ENCODE peak calls at places on chromosomes 2 and 18, in ten cellular contexts. One of them, this sample, is unnamed.

GRCh38 chr2:232901711-232902578 is 31.9 kb downstream of the SNORC start:
- DNase-seq in EL: peak; percentile 94
- DNase-seq in lower leg skin: peak; percentile 83
- DNase-seq in stimulated activated CD4-positive, alpha-beta T cell treated with anti-CD3 and anti-CD28 coated beads, Interleukin-15, amount 100 ng/mL, for 48 hours: peak; percentile 47
- DNase-seq in stimulated activated naive CD8-positive, alpha-beta T cell treated with anti-CD3 and anti-CD28 coated beads, Interleukin-15, amount 100 ng/mL, for 72 hours: no peak
- DNase-seq in RPMI7951: peak; percentile 98
- DNase-seq in NCI-H226: peak; percentile 64
- DNase-seq in GM10248: no peak
- DNase-seq in NCI-H1436: no peak
- DNase-seq in astrocyte of the spinal cord: peak; percentile 91
- DNase-seq in this sample: peak; percentile 91

GRCh38 chr2:101697124-101697793 is at the start of gene MAP4K4:
- DNase-seq in EL: peak; percentile 84
- DNase-seq in lower leg skin: peak; percentile 97
- DNase-seq in stimulated activated CD4-positive, alpha-beta T cell treated with anti-CD3 and anti-CD28 coated beads, Interleukin-15, amount 100 ng/mL, for 48 hours: no peak
- DNase-seq in stimulated activated naive CD8-positive, alpha-beta T cell treated with anti-CD3 and anti-CD28 coated beads, Interleukin-15, amount 100 ng/mL, for 72 hours: peak; percentile 55
- DNase-seq in RPMI7951: peak; percentile 91
- DNase-seq in NCI-H226: peak; percentile 78
- DNase-seq in GM10248: peak; percentile 50
- DNase-seq in NCI-H1436: peak; percentile 72
- DNase-seq in astrocyte of the spinal cord: peak; percentile 87
- DNase-seq in this sample: peak; percentile 84

GRCh38 chr18:68314403-68314802 is 400.5 kb downstream of the TMX3 start:
- DNase-seq in EL: peak; percentile 68
- DNase-seq in lower leg skin: no peak
- DNase-seq in stimulated activated CD4-positive, alpha-beta T cell treated with anti-CD3 and anti-CD28 coated beads, Interleukin-15, amount 100 ng/mL, for 48 hours: no peak
- DNase-seq in stimulated activated naive CD8-positive, alpha-beta T cell treated with anti-CD3 and anti-CD28 coated beads, Interleukin-15, amount 100 ng/mL, for 72 hours: no peak
- DNase-seq in RPMI7951: peak; percentile 54
- DNase-seq in NCI-H226: no peak
- DNase-seq in GM10248: no peak
- DNase-seq in NCI-H1436: no peak
- DNase-seq in astrocyte of the spinal cord: peak; percentile 20
- DNase-seq in this sample: peak; percentile 12

GRCh38 chr2:75552222-75552621 is 8.5 kb downstream of the EVA1A start:
- DNase-seq in EL: no peak
- DNase-seq in lower leg skin: no peak
- DNase-seq in stimulated activated CD4-positive, alpha-beta T cell treated with anti-CD3 and anti-CD28 coated beads, Interleukin-15, amount 100 ng/mL, for 48 hours: no peak
- DNase-seq in stimulated activated naive CD8-positive, alpha-beta T cell treated with anti-CD3 and anti-CD28 coated beads, Interleukin-15, amount 100 ng/mL, for 72 hours: no peak
- DNase-seq in RPMI7951: no peak
- DNase-seq in NCI-H226: no peak
- DNase-seq in GM10248: no peak
- DNase-seq in NCI-H1436: no peak
- DNase-seq in astrocyte of the spinal cord: no peak
- DNase-seq in this sample: no peak

GRCh38 chr2:143575340-143575739 is 446.1 kb downstream of the ARHGAP15 start:
- DNase-seq in EL: peak; percentile 14
- DNase-seq in lower leg skin: no peak
- DNase-seq in stimulated activated CD4-positive, alpha-beta T cell treated with anti-CD3 and anti-CD28 coated beads, Interleukin-15, amount 100 ng/mL, for 48 hours: no peak
- DNase-seq in stimulated activated naive CD8-positive, alpha-beta T cell treated with anti-CD3 and anti-CD28 coated beads, Interleukin-15, amount 100 ng/mL, for 72 hours: no peak
- DNase-seq in RPMI7951: peak; percentile 11
- DNase-seq in NCI-H226: no peak
- DNase-seq in GM10248: no peak
- DNase-seq in NCI-H1436: no peak
- DNase-seq in astrocyte of the spinal cord: no peak
- DNase-seq in this sample: peak; percentile 11

GRCh38 chr2:170073288-170073687 is 104.7 kb upstream of the MYO3B start:
- DNase-seq in EL: peak; percentile 17
- DNase-seq in lower leg skin: no peak
- DNase-seq in stimulated activated CD4-positive, alpha-beta T cell treated with anti-CD3 and anti-CD28 coated beads, Interleukin-15, amount 100 ng/mL, for 48 hours: no peak
- DNase-seq in stimulated activated naive CD8-positive, alpha-beta T cell treated with anti-CD3 and anti-CD28 coated beads, Interleukin-15, amount 100 ng/mL, for 72 hours: no peak
- DNase-seq in RPMI7951: peak; percentile 44
- DNase-seq in NCI-H226: peak; percentile 72
- DNase-seq in GM10248: no peak
- DNase-seq in NCI-H1436: no peak
- DNase-seq in astrocyte of the spinal cord: peak; percentile 76
- DNase-seq in this sample: peak; percentile 94

GRCh38 chr2:10863837-10864236 is 47.9 kb upstream of the KCNF1 start:
- DNase-seq in EL: no peak
- DNase-seq in lower leg skin: no peak
- DNase-seq in stimulated activated CD4-positive, alpha-beta T cell treated with anti-CD3 and anti-CD28 coated beads, Interleukin-15, amount 100 ng/mL, for 48 hours: no peak
- DNase-seq in stimulated activated naive CD8-positive, alpha-beta T cell treated with anti-CD3 and anti-CD28 coated beads, Interleukin-15, amount 100 ng/mL, for 72 hours: no peak
- DNase-seq in RPMI7951: peak; percentile 25
- DNase-seq in NCI-H226: no peak
- DNase-seq in GM10248: peak; percentile 57
- DNase-seq in NCI-H1436: no peak
- DNase-seq in astrocyte of the spinal cord: no peak
- DNase-seq in this sample: no peak

GRCh38 chr2:132559921-132560320 is 110.1 kb downstream of the LYPD1 start:
- DNase-seq in EL: no peak
- DNase-seq in lower leg skin: no peak
- DNase-seq in stimulated activated CD4-positive, alpha-beta T cell treated with anti-CD3 and anti-CD28 coated beads, Interleukin-15, amount 100 ng/mL, for 48 hours: no peak
- DNase-seq in stimulated activated naive CD8-positive, alpha-beta T cell treated with anti-CD3 and anti-CD28 coated beads, Interleukin-15, amount 100 ng/mL, for 72 hours: no peak
- DNase-seq in RPMI7951: no peak
- DNase-seq in NCI-H226: no peak
- DNase-seq in GM10248: no peak
- DNase-seq in NCI-H1436: no peak
- DNase-seq in astrocyte of the spinal cord: no peak
- DNase-seq in this sample: no peak

GRCh38 chr2:133717497-133717896 is 149.2 kb upstream of the NCKAP5 start:
- DNase-seq in EL: peak; percentile 74
- DNase-seq in lower leg skin: no peak
- DNase-seq in stimulated activated CD4-positive, alpha-beta T cell treated with anti-CD3 and anti-CD28 coated beads, Interleukin-15, amount 100 ng/mL, for 48 hours: no peak
- DNase-seq in stimulated activated naive CD8-positive, alpha-beta T cell treated with anti-CD3 and anti-CD28 coated beads, Interleukin-15, amount 100 ng/mL, for 72 hours: no peak
- DNase-seq in RPMI7951: peak; percentile 61
- DNase-seq in NCI-H226: no peak
- DNase-seq in GM10248: no peak
- DNase-seq in NCI-H1436: no peak
- DNase-seq in astrocyte of the spinal cord: peak; percentile 19
- DNase-seq in this sample: peak; percentile 42

GRCh38 chr2:203670939-203671338 is 35.5 kb upstream of the CD28 start:
- DNase-seq in EL: no peak
- DNase-seq in lower leg skin: no peak
- DNase-seq in stimulated activated CD4-positive, alpha-beta T cell treated with anti-CD3 and anti-CD28 coated beads, Interleukin-15, amount 100 ng/mL, for 48 hours: no peak
- DNase-seq in stimulated activated naive CD8-positive, alpha-beta T cell treated with anti-CD3 and anti-CD28 coated beads, Interleukin-15, amount 100 ng/mL, for 72 hours: no peak
- DNase-seq in RPMI7951: no peak
- DNase-seq in NCI-H226: no peak
- DNase-seq in GM10248: no peak
- DNase-seq in NCI-H1436: no peak
- DNase-seq in astrocyte of the spinal cord: no peak
- DNase-seq in this sample: peak; percentile 83

GRCh38 chr2:43184339-43184895 is 42.0 kb downstream of the ZFP36L2 start:
- DNase-seq in EL: peak; percentile 43
- DNase-seq in lower leg skin: no peak
- DNase-seq in stimulated activated CD4-positive, alpha-beta T cell treated with anti-CD3 and anti-CD28 coated beads, Interleukin-15, amount 100 ng/mL, for 48 hours: peak; percentile 59
- DNase-seq in stimulated activated naive CD8-positive, alpha-beta T cell treated with anti-CD3 and anti-CD28 coated beads, Interleukin-15, amount 100 ng/mL, for 72 hours: no peak
- DNase-seq in RPMI7951: peak; percentile 62
- DNase-seq in NCI-H226: peak; percentile 24
- DNase-seq in GM10248: no peak
- DNase-seq in NCI-H1436: no peak
- DNase-seq in astrocyte of the spinal cord: peak; percentile 72
- DNase-seq in this sample: peak; percentile 88

GRCh38 chr18:65788373-65788772 is 37.6 kb downstream of the CDH7 start:
- DNase-seq in EL: no peak
- DNase-seq in lower leg skin: no peak
- DNase-seq in stimulated activated CD4-positive, alpha-beta T cell treated with anti-CD3 and anti-CD28 coated beads, Interleukin-15, amount 100 ng/mL, for 48 hours: no peak
- DNase-seq in stimulated activated naive CD8-positive, alpha-beta T cell treated with anti-CD3 and anti-CD28 coated beads, Interleukin-15, amount 100 ng/mL, for 72 hours: no peak
- DNase-seq in RPMI7951: no peak
- DNase-seq in NCI-H226: no peak
- DNase-seq in GM10248: no peak
- DNase-seq in NCI-H1436: peak; percentile 3
- DNase-seq in astrocyte of the spinal cord: no peak
- DNase-seq in this sample: no peak

GRCh38 chr18:62448426-62448825 is 74.4 kb upstream of the ZCCHC2 start:
- DNase-seq in EL: no peak
- DNase-seq in lower leg skin: no peak
- DNase-seq in stimulated activated CD4-positive, alpha-beta T cell treated with anti-CD3 and anti-CD28 coated beads, Interleukin-15, amount 100 ng/mL, for 48 hours: no peak
- DNase-seq in stimulated activated naive CD8-positive, alpha-beta T cell treated with anti-CD3 and anti-CD28 coated beads, Interleukin-15, amount 100 ng/mL, for 72 hours: no peak
- DNase-seq in RPMI7951: no peak
- DNase-seq in NCI-H226: no peak
- DNase-seq in GM10248: no peak
- DNase-seq in NCI-H1436: no peak
- DNase-seq in astrocyte of the spinal cord: no peak
- DNase-seq in this sample: no peak

GRCh38 chr18:3424280-3424890 is 25.6 kb upstream of the TGIF1 start:
- DNase-seq in EL: no peak
- DNase-seq in lower leg skin: no peak
- DNase-seq in stimulated activated CD4-positive, alpha-beta T cell treated with anti-CD3 and anti-CD28 coated beads, Interleukin-15, amount 100 ng/mL, for 48 hours: no peak
- DNase-seq in stimulated activated naive CD8-positive, alpha-beta T cell treated with anti-CD3 and anti-CD28 coated beads, Interleukin-15, amount 100 ng/mL, for 72 hours: no peak
- DNase-seq in RPMI7951: no peak
- DNase-seq in NCI-H226: peak; percentile 63
- DNase-seq in GM10248: no peak
- DNase-seq in NCI-H1436: no peak
- DNase-seq in astrocyte of the spinal cord: no peak
- DNase-seq in this sample: peak; percentile 42

GRCh38 chr2:165369131-165369935 is 100.2 kb upstream of the CSRNP3 start:
- DNase-seq in EL: no peak
- DNase-seq in lower leg skin: no peak
- DNase-seq in stimulated activated CD4-positive, alpha-beta T cell treated with anti-CD3 and anti-CD28 coated beads, Interleukin-15, amount 100 ng/mL, for 48 hours: no peak
- DNase-seq in stimulated activated naive CD8-positive, alpha-beta T cell treated with anti-CD3 and anti-CD28 coated beads, Interleukin-15, amount 100 ng/mL, for 72 hours: no peak
- DNase-seq in RPMI7951: no peak
- DNase-seq in NCI-H226: no peak
- DNase-seq in GM10248: no peak
- DNase-seq in NCI-H1436: peak; percentile 55
- DNase-seq in astrocyte of the spinal cord: no peak
- DNase-seq in this sample: no peak

GRCh38 chr2:111701266-111701665 is 182.7 kb downstream of the ANAPC1 start:
- DNase-seq in EL: no peak
- DNase-seq in lower leg skin: peak; percentile 39
- DNase-seq in stimulated activated CD4-positive, alpha-beta T cell treated with anti-CD3 and anti-CD28 coated beads, Interleukin-15, amount 100 ng/mL, for 48 hours: no peak
- DNase-seq in stimulated activated naive CD8-positive, alpha-beta T cell treated with anti-CD3 and anti-CD28 coated beads, Interleukin-15, amount 100 ng/mL, for 72 hours: no peak
- DNase-seq in RPMI7951: peak; percentile 32
- DNase-seq in NCI-H226: no peak
- DNase-seq in GM10248: no peak
- DNase-seq in NCI-H1436: no peak
- DNase-seq in astrocyte of the spinal cord: no peak
- DNase-seq in this sample: peak; percentile 33

GRCh38 chr2:82001614-82002013 is 1697.1 kb upstream of the LRRTM1 start:
- DNase-seq in EL: no peak
- DNase-seq in lower leg skin: no peak
- DNase-seq in stimulated activated CD4-positive, alpha-beta T cell treated with anti-CD3 and anti-CD28 coated beads, Interleukin-15, amount 100 ng/mL, for 48 hours: no peak
- DNase-seq in stimulated activated naive CD8-positive, alpha-beta T cell treated with anti-CD3 and anti-CD28 coated beads, Interleukin-15, amount 100 ng/mL, for 72 hours: no peak
- DNase-seq in RPMI7951: no peak
- DNase-seq in NCI-H226: no peak
- DNase-seq in GM10248: no peak
- DNase-seq in NCI-H1436: no peak
- DNase-seq in astrocyte of the spinal cord: no peak
- DNase-seq in this sample: no peak

GRCh38 chr2:75503048-75503607 is 57.6 kb downstream of the EVA1A start:
- DNase-seq in EL: peak; percentile 94
- DNase-seq in lower leg skin: no peak
- DNase-seq in stimulated activated CD4-positive, alpha-beta T cell treated with anti-CD3 and anti-CD28 coated beads, Interleukin-15, amount 100 ng/mL, for 48 hours: no peak
- DNase-seq in stimulated activated naive CD8-positive, alpha-beta T cell treated with anti-CD3 and anti-CD28 coated beads, Interleukin-15, amount 100 ng/mL, for 72 hours: no peak
- DNase-seq in RPMI7951: peak; percentile 95
- DNase-seq in NCI-H226: peak; percentile 87
- DNase-seq in GM10248: no peak
- DNase-seq in NCI-H1436: no peak
- DNase-seq in astrocyte of the spinal cord: peak; percentile 85
- DNase-seq in this sample: peak; percentile 88

GRCh38 chr2:95399061-95399460 is 3.4 kb upstream of the FAHD2A start:
- DNase-seq in EL: no peak
- DNase-seq in lower leg skin: no peak
- DNase-seq in stimulated activated CD4-positive, alpha-beta T cell treated with anti-CD3 and anti-CD28 coated beads, Interleukin-15, amount 100 ng/mL, for 48 hours: no peak
- DNase-seq in stimulated activated naive CD8-positive, alpha-beta T cell treated with anti-CD3 and anti-CD28 coated beads, Interleukin-15, amount 100 ng/mL, for 72 hours: no peak
- DNase-seq in RPMI7951: no peak
- DNase-seq in NCI-H226: no peak
- DNase-seq in GM10248: no peak
- DNase-seq in NCI-H1436: no peak
- DNase-seq in astrocyte of the spinal cord: no peak
- DNase-seq in this sample: no peak

GRCh38 chr2:84257871-84258270 is 201.2 kb downstream of the SUCLG1 start:
- DNase-seq in EL: no peak
- DNase-seq in lower leg skin: no peak
- DNase-seq in stimulated activated CD4-positive, alpha-beta T cell treated with anti-CD3 and anti-CD28 coated beads, Interleukin-15, amount 100 ng/mL, for 48 hours: no peak
- DNase-seq in stimulated activated naive CD8-positive, alpha-beta T cell treated with anti-CD3 and anti-CD28 coated beads, Interleukin-15, amount 100 ng/mL, for 72 hours: no peak
- DNase-seq in RPMI7951: no peak
- DNase-seq in NCI-H226: peak; percentile 11
- DNase-seq in GM10248: no peak
- DNase-seq in NCI-H1436: no peak
- DNase-seq in astrocyte of the spinal cord: no peak
- DNase-seq in this sample: no peak

GRCh38 chr18:60826346-60826745 is 453.8 kb upstream of the MC4R start:
- DNase-seq in EL: no peak
- DNase-seq in lower leg skin: no peak
- DNase-seq in stimulated activated CD4-positive, alpha-beta T cell treated with anti-CD3 and anti-CD28 coated beads, Interleukin-15, amount 100 ng/mL, for 48 hours: no peak
- DNase-seq in stimulated activated naive CD8-positive, alpha-beta T cell treated with anti-CD3 and anti-CD28 coated beads, Interleukin-15, amount 100 ng/mL, for 72 hours: no peak
- DNase-seq in RPMI7951: no peak
- DNase-seq in NCI-H226: no peak
- DNase-seq in GM10248: no peak
- DNase-seq in NCI-H1436: no peak
- DNase-seq in astrocyte of the spinal cord: no peak
- DNase-seq in this sample: no peak

GRCh38 chr2:70703900-70704549 is 64.0 kb downstream of the ADD2 start:
- DNase-seq in EL: peak; percentile 23
- DNase-seq in lower leg skin: peak; percentile 50
- DNase-seq in stimulated activated CD4-positive, alpha-beta T cell treated with anti-CD3 and anti-CD28 coated beads, Interleukin-15, amount 100 ng/mL, for 48 hours: no peak
- DNase-seq in stimulated activated naive CD8-positive, alpha-beta T cell treated with anti-CD3 and anti-CD28 coated beads, Interleukin-15, amount 100 ng/mL, for 72 hours: no peak
- DNase-seq in RPMI7951: peak; percentile 62
- DNase-seq in NCI-H226: peak; percentile 61
- DNase-seq in GM10248: no peak
- DNase-seq in NCI-H1436: no peak
- DNase-seq in astrocyte of the spinal cord: no peak
- DNase-seq in this sample: no peak

GRCh38 chr18:35582899-35583558 is 1.5 kb downstream of the GALNT1 start:
- DNase-seq in EL: peak; percentile 8
- DNase-seq in lower leg skin: no peak
- DNase-seq in stimulated activated CD4-positive, alpha-beta T cell treated with anti-CD3 and anti-CD28 coated beads, Interleukin-15, amount 100 ng/mL, for 48 hours: no peak
- DNase-seq in stimulated activated naive CD8-positive, alpha-beta T cell treated with anti-CD3 and anti-CD28 coated beads, Interleukin-15, amount 100 ng/mL, for 72 hours: no peak
- DNase-seq in RPMI7951: peak; percentile 14
- DNase-seq in NCI-H226: no peak
- DNase-seq in GM10248: no peak
- DNase-seq in NCI-H1436: peak; percentile 86
- DNase-seq in astrocyte of the spinal cord: peak; percentile 52
- DNase-seq in this sample: peak; percentile 56